ENCODE peak calls at places on chromosomes 1 and 21, in five cellular contexts. O is IMR-90; L is CD8-positive, alpha-beta T cell; Z is CD4-positive, alpha-beta memory T cell; F is psoas muscle. P is an unnamed sample.

GRCh38 chr1:209080170-209080781 is 503.2 kb upstream of the CAMK1G start:
- DNase-seq in L (no peak), O (no peak), F (no peak), Z (no peak), P (no peak)

GRCh38 chr1:183370399-183371058 is 47.7 kb downstream of the NMNAT2 start:
- DNase-seq in Z (no peak), F (no peak), L (no peak), O (no peak), P (no peak)

GRCh38 chr1:10701145-10701544 is 95.3 kb downstream of the CASZ1 start:
- DNase-seq in L (no peak), Z (no peak), O (no peak), F (no peak), P (no peak)

GRCh38 chr1:199684686-199685273 is 342.7 kb upstream of the NR5A2 start:
- DNase-seq in O (peak; percentile 82), L (no peak), F (no peak), Z (peak; percentile 30), P (peak; percentile 11)

GRCh38 chr1:66944330-66945274 is 19.8 kb downstream of the MIER1 start:
- DNase-seq in F (no peak), O (peak; percentile 85), L (no peak), Z (no peak), P (no peak)

GRCh38 chr1:222919478-222919865 is 104.6 kb downstream of the DISP1 start:
- DNase-seq in O (peak; percentile 83), Z (no peak), F (no peak), L (no peak), P (no peak)

GRCh38 chr1:54296666-54297065 is 96.7 kb downstream of the MRPL37 start:
- DNase-seq in L (no peak), Z (no peak), F (no peak), O (no peak), P (no peak)

GRCh38 chr1:182085726-182086125 is 24.2 kb upstream of the ZNF648 start:
- DNase-seq in O (no peak), F (no peak), Z (no peak), L (no peak), P (no peak)

GRCh38 chr1:14106679-14107313 is 406.8 kb downstream of the PRDM2 start:
- DNase-seq in Z (no peak), L (no peak), F (no peak), O (no peak), P (no peak)

GRCh38 chr1:201183728-201184127 is 6.9 kb upstream of the IGFN1 start:
- DNase-seq in L (no peak), O (no peak), Z (no peak), F (no peak), P (no peak)

GRCh38 chr1:76021816-76022215 is 52.7 kb upstream of the ST6GALNAC3 start:
- DNase-seq in O (no peak), L (no peak), Z (no peak), F (no peak), P (no peak)

GRCh38 chr21:34900376-34900775 is 148.7 kb downstream of the RUNX1 start:
- DNase-seq in L (no peak), O (no peak), Z (no peak), F (no peak), P (no peak)

GRCh38 chr1:151920147-151920546 is 10.8 kb upstream of the THEM4 start:
- DNase-seq in L (no peak), O (no peak), F (no peak), Z (no peak), P (no peak)

GRCh38 chr1:25128168-25128621 is 104.1 kb downstream of the SYF2 start:
- DNase-seq in Z (no peak), F (no peak), L (no peak), O (no peak), P (no peak)

GRCh38 chr1:150410582-150411101 is 46.7 kb downstream of the RPRD2 start:
- DNase-seq in L (no peak), Z (no peak), O (peak; percentile 43), F (no peak), P (no peak)

GRCh38 chr1:117093091-117093534 is 28.4 kb downstream of the TRIM45 start:
- DNase-seq in O (peak; percentile 100), F (peak; percentile 81), L (no peak), Z (no peak), P (no peak)

GRCh38 chr1:35935436-35935835 is 4.5 kb downstream of the AGO3 start:
- DNase-seq in L (no peak), Z (no peak), F (no peak), O (peak; percentile 78), P (no peak)

GRCh38 chr1:48674641-48675040 is 102.0 kb downstream of the BEND5 start:
- DNase-seq in F (no peak), O (peak; percentile 35), L (no peak), Z (no peak), P (no peak)

GRCh38 chr1:22654692-22655091 is 1.7 kb downstream of the C1QB start:
- DNase-seq in F (no peak), Z (no peak), O (no peak), L (no peak), P (no peak)

GRCh38 chr1:95023399-95024050 is 49.2 kb downstream of the ALG14 start:
- DNase-seq in O (peak; percentile 96), F (no peak), Z (no peak), L (no peak), P (no peak)

GRCh38 chr1:201890806-201891450 is 2.2 kb downstream of the SHISA4 start:
- DNase-seq in L (no peak), Z (no peak), O (no peak), F (no peak), P (no peak)

GRCh38 chr1:202084791-202085681 is 37.7 kb upstream of the GPR37L1 start:
- DNase-seq in L (no peak), F (no peak), Z (no peak), O (no peak), P (no peak)

GRCh38 chr1:22709891-22710687 is 550 bp upstream of the EPHB2 start:
- DNase-seq in O (peak; percentile 64), L (no peak), Z (peak; percentile 13), F (peak; percentile 81), P (no peak)

GRCh38 chr1:210582186-210582981 is 253.7 kb downstream of the HHAT start:
- DNase-seq in Z (no peak), L (no peak), O (no peak), F (no peak), P (no peak)

GRCh38 chr1:227886993-227887696 is 60.6 kb downstream of the WNT9A start:
- DNase-seq in F (peak; percentile 75), O (peak; percentile 45), Z (peak; percentile 18), L (no peak), P (no peak)

DNA sequence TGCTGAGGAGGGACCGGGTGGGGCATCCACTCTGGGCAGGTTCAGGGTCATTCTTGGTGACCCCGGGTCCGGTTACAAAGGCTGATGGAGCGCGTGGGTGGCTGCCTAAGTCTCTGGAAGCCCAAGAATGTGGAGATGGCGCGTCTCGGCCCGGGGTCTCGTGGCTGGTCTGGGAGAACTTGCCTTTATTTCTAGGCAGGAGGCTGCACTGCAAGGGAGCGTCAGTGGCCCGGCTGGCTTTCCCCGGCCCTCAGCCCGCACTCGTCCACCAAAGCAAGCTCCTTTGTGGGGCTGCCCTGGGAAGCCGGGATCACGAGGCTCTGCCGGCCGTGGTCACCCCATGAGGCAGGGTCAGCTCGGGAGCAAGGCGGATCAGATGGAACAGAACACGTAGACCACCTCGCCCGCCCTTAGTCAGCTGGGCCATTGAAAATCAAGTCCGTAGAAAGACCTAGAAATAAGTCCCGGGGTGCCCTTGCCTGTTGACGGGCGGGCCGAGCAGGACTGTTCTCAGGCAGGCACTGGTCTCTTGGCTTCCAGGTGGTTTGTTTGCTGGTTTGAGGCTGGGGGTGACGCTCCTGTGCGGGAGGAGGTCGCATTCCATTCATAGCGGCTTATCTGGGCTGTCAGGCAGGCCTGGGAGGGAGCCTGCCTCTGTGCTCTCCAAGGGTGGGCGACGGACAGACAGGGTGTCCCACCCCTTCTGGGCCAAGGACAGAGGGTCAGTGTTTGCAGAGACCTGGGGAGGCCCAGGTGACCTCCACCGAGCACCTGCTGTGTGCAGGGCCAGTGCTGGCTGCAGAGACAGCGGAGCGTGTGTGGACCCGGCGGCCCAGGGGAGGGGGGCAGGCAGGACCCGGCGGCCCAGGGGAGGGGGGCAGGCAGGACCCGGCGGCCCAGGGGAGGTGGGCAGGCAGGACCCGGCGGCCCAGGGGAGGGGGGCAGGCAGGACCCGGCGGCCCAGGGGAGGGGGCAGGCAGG is 25.8 kb downstream of the COL18A1 start:
- DNase-seq in O (peak; percentile 65), Z (no peak), F (no peak), L (no peak), P (no peak)
- H3K4me1 ChIP-seq in O (peaks cover 43% of the 10 kb centered on the region), Z (no peaks in the 10 kb centered on the region), F (no peaks in the 10 kb centered on the region), L (no peaks in the 10 kb centered on the region), P (no peaks in the 10 kb centered on the region)

GRCh38 chr1:4605158-4605557 is 49.3 kb upstream of the AJAP1 start:
- DNase-seq in O (no peak), F (no peak), L (no peak), Z (no peak), P (no peak)
- H3K9me3 ChIP-seq in O (peaks cover 47% of the 10 kb centered on the region), F (no peaks in the 10 kb centered on the region), L (peaks cover 8% of the 10 kb centered on the region), Z (no peaks in the 10 kb centered on the region), P (no peaks in the 10 kb centered on the region)

DNA sequence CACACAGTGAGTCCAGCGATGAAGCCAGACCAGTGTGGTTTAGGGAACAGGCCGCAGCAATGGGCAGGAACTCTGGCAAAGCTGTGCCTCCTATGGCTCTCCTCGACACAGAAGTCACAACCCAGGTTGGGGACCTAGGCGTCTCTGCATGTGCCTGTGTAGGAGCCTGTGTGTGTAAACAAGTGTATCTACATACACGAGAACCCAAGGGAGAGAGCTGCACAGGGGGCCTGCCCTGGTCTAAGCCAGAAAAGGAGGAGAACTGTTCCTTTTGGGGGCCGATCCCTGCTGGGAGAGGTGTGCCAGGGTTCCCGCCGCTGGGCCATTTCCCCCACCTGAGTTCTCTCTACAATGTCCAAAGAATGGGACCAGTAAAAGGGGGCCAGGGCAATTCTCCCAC is 56.0 kb downstream of the CD247 start:
- DNase-seq in Z (no peak), L (no peak), O (no peak), F (no peak), P (no peak)
- H3K27ac ChIP-seq in Z (no peak overlapping the region), L (no peak overlapping the region), O (no peak overlapping the region), F (no peak overlapping the region), P (no peak overlapping the region)

DNA sequence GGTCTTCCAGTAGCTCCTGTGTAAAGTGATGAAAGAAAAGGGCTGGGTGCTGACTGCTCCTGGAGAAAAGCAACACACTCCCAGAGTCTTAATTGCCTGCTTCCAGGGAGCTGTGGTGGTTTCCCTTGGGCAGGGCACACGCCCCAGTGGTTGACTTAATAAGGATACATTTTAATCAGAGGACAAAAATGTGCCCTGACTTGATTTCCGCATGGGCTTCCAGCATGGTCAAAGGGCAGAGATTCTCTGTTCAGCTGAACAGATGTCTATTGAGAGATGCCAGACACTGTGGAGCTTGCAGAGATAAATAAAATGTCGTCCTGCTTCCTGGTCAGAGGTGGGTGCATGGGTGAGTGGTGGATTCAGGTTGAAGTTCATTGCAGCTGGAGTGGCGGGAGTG is 15.9 kb downstream of the QSOX1 start:
- DNase-seq in L (no peak), F (no peak), Z (no peak), O (no peak), P (no peak)
- H3K4me1 ChIP-seq in L (no peaks in the 10 kb centered on the region), F (peaks cover 48% of the 10 kb centered on the region), Z (no peaks in the 10 kb centered on the region), O (peaks cover 43% of the 10 kb centered on the region), P (no peaks in the 10 kb centered on the region)

DNA sequence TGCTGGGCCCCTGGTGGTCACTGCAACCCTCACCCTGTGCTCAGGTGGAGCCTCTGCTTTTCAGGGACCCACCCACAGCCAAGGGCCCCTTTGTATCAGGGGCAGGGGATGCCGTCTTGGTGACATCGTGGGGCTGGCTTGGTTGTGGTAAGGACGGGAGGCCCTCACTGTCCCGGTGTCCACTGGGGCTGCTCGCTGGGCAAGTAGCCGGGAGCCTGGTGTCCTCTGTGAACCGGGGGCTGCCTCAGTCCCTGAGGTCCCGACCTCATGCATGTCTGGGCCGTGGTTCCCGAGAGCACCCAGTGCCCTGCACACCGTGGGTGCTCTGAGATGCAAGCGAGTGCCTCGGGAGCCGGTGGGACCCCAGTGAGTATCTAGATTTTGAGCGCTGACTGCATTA is 56.0 kb upstream of the TTC34 start:
- DNase-seq in Z (no peak), O (no peak), L (no peak), F (peak; percentile 26), P (no peak)
- H3K9me3 ChIP-seq in Z (no peaks in the 10 kb centered on the region), O (peaks cover 65% of the 10 kb centered on the region), L (no peaks in the 10 kb centered on the region), F (no peaks in the 10 kb centered on the region), P (no peaks in the 10 kb centered on the region)

GRCh38 chr1:203288351-203288894 is 16.9 kb upstream of the BTG2 start:
- DNase-seq in Z (no peak), O (no peak), F (no peak), L (no peak), P (no peak)
- H3K27ac ChIP-seq in Z (peak overlapping the region; percentile 97), O (no peak overlapping the region), F (peak overlapping the region; percentile 91), L (peak overlapping the region; percentile 86), P (peak overlapping the region; percentile 85)

P was measured in CD8-positive, alpha-beta memory T cell.